ENCODE peak calls at places on chromosomes 2 and 18, in seven cellular contexts. One of them, this sample, is unnamed.

GRCh38 chr2:32711908-32712307 is 84.1 kb downstream of the TTC27 start:
- DNase-seq in GM12878: no peak
- DNase-seq in SK-N-SH: no peak
- DNase-seq in T47D: no peak
- DNase-seq in HepG2: no peak
- DNase-seq in K562: no peak
- DNase-seq in H1: no peak
- DNase-seq in this sample: no peak

GRCh38 chr2:80489718-80490117 is 185.2 kb upstream of the LRRTM1 start:
- DNase-seq in GM12878: no peak
- DNase-seq in SK-N-SH: no peak
- DNase-seq in T47D: no peak
- DNase-seq in HepG2: no peak
- DNase-seq in K562: no peak
- DNase-seq in H1: no peak
- DNase-seq in this sample: no peak

GRCh38 chr2:164706522-164706921 is 85.2 kb upstream of the GRB14 start:
- DNase-seq in GM12878: no peak
- DNase-seq in SK-N-SH: no peak
- DNase-seq in T47D: no peak
- DNase-seq in HepG2: no peak
- DNase-seq in K562: no peak
- DNase-seq in H1: no peak
- DNase-seq in this sample: no peak

GRCh38 chr2:212646698-212647097 is 108.1 kb upstream of the ERBB4 start:
- DNase-seq in GM12878: no peak
- DNase-seq in SK-N-SH: no peak
- DNase-seq in T47D: no peak
- DNase-seq in HepG2: no peak
- DNase-seq in K562: no peak
- DNase-seq in H1: no peak
- DNase-seq in this sample: no peak

GRCh38 chr2:3605013-3605961 is 10.4 kb downstream of the COLEC11 start:
- DNase-seq in GM12878: no peak
- DNase-seq in SK-N-SH: peak; percentile 97
- DNase-seq in T47D: peak; percentile 60
- DNase-seq in HepG2: peak; percentile 83
- DNase-seq in K562: peak; percentile 87
- DNase-seq in H1: no peak
- DNase-seq in this sample: peak; percentile 82

GRCh38 chr2:67798536-67799160 is 264.2 kb downstream of the C1D start:
- DNase-seq in GM12878: no peak
- DNase-seq in SK-N-SH: no peak
- DNase-seq in T47D: no peak
- DNase-seq in HepG2: no peak
- DNase-seq in K562: no peak
- DNase-seq in H1: no peak
- DNase-seq in this sample: no peak

GRCh38 chr18:52953435-52953834 is 613.4 kb downstream of the DCC start:
- DNase-seq in GM12878: no peak
- DNase-seq in SK-N-SH: no peak
- DNase-seq in T47D: no peak
- DNase-seq in HepG2: peak; percentile 4
- DNase-seq in K562: no peak
- DNase-seq in H1: no peak
- DNase-seq in this sample: no peak

GRCh38 chr18:11121426-11121825 is 27.9 kb downstream of the PIEZO2 start:
- DNase-seq in GM12878: no peak
- DNase-seq in SK-N-SH: no peak
- DNase-seq in T47D: no peak
- DNase-seq in HepG2: peak; percentile 87
- DNase-seq in K562: no peak
- DNase-seq in H1: no peak
- DNase-seq in this sample: no peak

GRCh38 chr2:127525692-127526141 is 572 bp downstream of the IWS1 start:
- DNase-seq in GM12878: no peak
- DNase-seq in SK-N-SH: peak; percentile 47
- DNase-seq in T47D: peak; percentile 9
- DNase-seq in HepG2: peak; percentile 32
- DNase-seq in K562: peak; percentile 43
- DNase-seq in H1: no peak
- DNase-seq in this sample: no peak

GRCh38 chr2:68566362-68566761 is 77.0 kb upstream of the PROKR1 start:
- DNase-seq in GM12878: no peak
- DNase-seq in SK-N-SH: no peak
- DNase-seq in T47D: no peak
- DNase-seq in HepG2: no peak
- DNase-seq in K562: no peak
- DNase-seq in H1: no peak
- DNase-seq in this sample: no peak

GRCh38 chr2:226802573-226802972 is 3.0 kb upstream of the IRS1 start:
- DNase-seq in GM12878: no peak
- DNase-seq in SK-N-SH: peak; percentile 48
- DNase-seq in T47D: peak; percentile 20
- DNase-seq in HepG2: peak; percentile 86
- DNase-seq in K562: peak; percentile 71
- DNase-seq in H1: no peak
- DNase-seq in this sample: peak; percentile 81

GRCh38 chr18:3044931-3045698 is 32.2 kb upstream of the LPIN2 start:
- DNase-seq in GM12878: no peak
- DNase-seq in SK-N-SH: no peak
- DNase-seq in T47D: no peak
- DNase-seq in HepG2: peak; percentile 58
- DNase-seq in K562: no peak
- DNase-seq in H1: no peak
- DNase-seq in this sample: no peak

GRCh38 chr18:70234667-70235459 is 29.4 kb upstream of the RTTN start:
- DNase-seq in GM12878: no peak
- DNase-seq in SK-N-SH: no peak
- DNase-seq in T47D: no peak
- DNase-seq in HepG2: no peak
- DNase-seq in K562: peak; percentile 26
- DNase-seq in H1: no peak
- DNase-seq in this sample: no peak

GRCh38 chr18:75317723-75318122 is 107.1 kb downstream of the TSHZ1 start:
- DNase-seq in GM12878: peak; percentile 1
- DNase-seq in SK-N-SH: no peak
- DNase-seq in T47D: no peak
- DNase-seq in HepG2: no peak
- DNase-seq in K562: no peak
- DNase-seq in H1: no peak
- DNase-seq in this sample: no peak

GRCh38 chr2:189506514-189506976 is 65.3 kb downstream of the WDR75 start:
- DNase-seq in GM12878: no peak
- DNase-seq in SK-N-SH: no peak
- DNase-seq in T47D: no peak
- DNase-seq in HepG2: peak; percentile 87
- DNase-seq in K562: peak; percentile 87
- DNase-seq in H1: no peak
- DNase-seq in this sample: peak; percentile 50

GRCh38 chr2:40032650-40033319 is 253.7 kb upstream of the THUMPD2 start:
- DNase-seq in GM12878: no peak
- DNase-seq in SK-N-SH: no peak
- DNase-seq in T47D: no peak
- DNase-seq in HepG2: no peak
- DNase-seq in K562: no peak
- DNase-seq in H1: no peak
- DNase-seq in this sample: no peak

GRCh38 chr2:529425-529824 is 147.8 kb downstream of the TMEM18 start:
- DNase-seq in GM12878: no peak
- DNase-seq in SK-N-SH: peak; percentile 85
- DNase-seq in T47D: peak; percentile 30
- DNase-seq in HepG2: peak; percentile 48
- DNase-seq in K562: peak; percentile 30
- DNase-seq in H1: no peak
- DNase-seq in this sample: peak; percentile 74

GRCh38 chr2:104378853-104379374 is 475.0 kb upstream of the POU3F3 start:
- DNase-seq in GM12878: no peak
- DNase-seq in SK-N-SH: peak; percentile 77
- DNase-seq in T47D: peak; percentile 26
- DNase-seq in HepG2: peak; percentile 4
- DNase-seq in K562: peak; percentile 5
- DNase-seq in H1: peak; percentile 3
- DNase-seq in this sample: no peak

GRCh38 chr2:227376911-227377396 is 2.2 kb downstream of the TM4SF20 start:
- DNase-seq in GM12878: no peak
- DNase-seq in SK-N-SH: no peak
- DNase-seq in T47D: no peak
- DNase-seq in HepG2: no peak
- DNase-seq in K562: peak; percentile 12
- DNase-seq in H1: no peak
- DNase-seq in this sample: no peak

GRCh38 chr2:219500135-219500534 is 1.4 kb downstream of the GMPPA start:
- DNase-seq in GM12878: no peak
- DNase-seq in SK-N-SH: no peak
- DNase-seq in T47D: no peak
- DNase-seq in HepG2: peak; percentile 43
- DNase-seq in K562: no peak
- DNase-seq in H1: no peak
- DNase-seq in this sample: no peak

GRCh38 chr2:215347878-215348277 is 36.0 kb downstream of the ATIC start:
- DNase-seq in GM12878: no peak
- DNase-seq in SK-N-SH: no peak
- DNase-seq in T47D: no peak
- DNase-seq in HepG2: no peak
- DNase-seq in K562: no peak
- DNase-seq in H1: no peak
- DNase-seq in this sample: no peak

GRCh38 chr2:69995511-69995910 is 34.1 kb upstream of the ASPRV1 start:
- DNase-seq in GM12878: no peak
- DNase-seq in SK-N-SH: no peak
- DNase-seq in T47D: no peak
- DNase-seq in HepG2: no peak
- DNase-seq in K562: no peak
- DNase-seq in H1: no peak
- DNase-seq in this sample: no peak

GRCh38 chr2:55048514-55048924 is 1.7 kb downstream of the RTN4 start:
- DNase-seq in GM12878: no peak
- DNase-seq in SK-N-SH: peak; percentile 21
- DNase-seq in T47D: no peak
- DNase-seq in HepG2: peak; percentile 58
- DNase-seq in K562: peak; percentile 80
- DNase-seq in H1: no peak
- DNase-seq in this sample: peak; percentile 27

GRCh38 chr2:238339395-238339780 is 19.1 kb downstream of the TRAF3IP1 start:
- DNase-seq in GM12878: no peak
- DNase-seq in SK-N-SH: no peak
- DNase-seq in T47D: no peak
- DNase-seq in HepG2: no peak
- DNase-seq in K562: no peak
- DNase-seq in H1: no peak
- DNase-seq in this sample: no peak

GRCh38 chr2:238341536-238341935 is 21.2 kb downstream of the TRAF3IP1 start:
- DNase-seq in GM12878: no peak
- DNase-seq in SK-N-SH: no peak
- DNase-seq in T47D: no peak
- DNase-seq in HepG2: no peak
- DNase-seq in K562: no peak
- DNase-seq in H1: no peak
- DNase-seq in this sample: no peak

GRCh38 chr2:238339814-238340213 is 19.5 kb downstream of the TRAF3IP1 start:
- DNase-seq in GM12878: no peak
- DNase-seq in SK-N-SH: peak; percentile 48
- DNase-seq in T47D: peak; percentile 22
- DNase-seq in HepG2: peak; percentile 28
- DNase-seq in K562: no peak
- DNase-seq in H1: no peak
- DNase-seq in this sample: no peak

GRCh38 chr2:238337846-238338245 is 17.5 kb downstream of the TRAF3IP1 start:
- DNase-seq in GM12878: no peak
- DNase-seq in SK-N-SH: no peak
- DNase-seq in T47D: no peak
- DNase-seq in HepG2: no peak
- DNase-seq in K562: no peak
- DNase-seq in H1: no peak
- DNase-seq in this sample: no peak

GRCh38 chr2:238338710-238339394 is 18.5 kb downstream of the TRAF3IP1 start:
- DNase-seq in GM12878: no peak
- DNase-seq in SK-N-SH: no peak
- DNase-seq in T47D: no peak
- DNase-seq in HepG2: no peak
- DNase-seq in K562: no peak
- DNase-seq in H1: no peak
- DNase-seq in this sample: no peak
- TF ChIP-seq JUND in GM12878: no peak
- TF ChIP-seq JUND in SK-N-SH: no peak
- TF ChIP-seq JUND in T47D: no peak
- TF ChIP-seq JUND in HepG2: no peak
- TF ChIP-seq JUND in K562: no peak
- TF ChIP-seq JUND in H1: no peak
- TF ChIP-seq JUND in this sample: no peak

DNA sequence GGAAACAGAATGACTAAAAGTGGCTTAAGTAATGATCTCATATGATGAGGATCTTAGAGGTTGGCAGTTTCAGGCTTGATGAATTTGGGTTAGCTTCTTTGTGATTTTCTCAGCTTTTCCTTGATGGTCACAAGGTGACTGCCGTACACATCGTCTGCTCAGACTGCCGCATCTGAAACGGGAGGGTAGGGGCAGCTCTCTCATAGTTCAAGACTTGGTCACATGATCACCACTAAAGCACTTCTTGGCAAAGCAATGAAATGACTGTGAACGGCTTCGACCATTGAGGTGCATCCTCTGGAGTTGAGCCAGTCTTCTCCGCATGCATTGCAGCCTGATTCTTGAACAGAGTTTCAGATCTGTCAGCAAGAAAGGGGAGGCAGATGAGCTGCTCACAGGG is 43.8 kb downstream of the LPIN1 start:
- DNase-seq in GM12878: no peak
- DNase-seq in SK-N-SH: no peak
- DNase-seq in T47D: no peak
- DNase-seq in HepG2: no peak
- DNase-seq in K562: no peak
- DNase-seq in H1: no peak
- DNase-seq in this sample: no peak
- TF ChIP-seq JUND in GM12878: no peak
- TF ChIP-seq JUND in SK-N-SH: no peak
- TF ChIP-seq JUND in T47D: no peak
- TF ChIP-seq JUND in HepG2: no peak
- TF ChIP-seq JUND in K562: no peak
- TF ChIP-seq JUND in H1: no peak
- TF ChIP-seq JUND in this sample: no peak

DNA sequence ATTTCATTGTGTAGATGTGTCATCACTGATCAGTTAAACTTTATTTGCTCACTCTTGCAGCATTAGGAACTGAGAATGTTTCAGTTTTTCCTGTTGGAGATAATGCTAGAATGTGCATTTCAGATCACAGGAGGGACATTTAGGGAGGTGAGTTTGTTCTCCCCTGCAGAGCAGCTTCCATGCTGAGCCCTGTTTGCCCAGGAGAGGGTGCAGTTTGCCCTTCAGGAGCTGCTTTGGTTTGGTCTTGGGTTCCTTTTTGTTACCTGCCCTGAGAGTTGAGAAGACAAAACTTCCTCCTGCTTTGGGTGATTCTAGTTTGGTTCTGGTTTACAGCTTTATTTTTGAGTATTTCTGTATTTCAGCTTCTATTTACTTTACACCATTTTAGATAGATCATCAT is 49.9 kb downstream of the DGKD start:
- DNase-seq in GM12878: no peak
- DNase-seq in SK-N-SH: no peak
- DNase-seq in T47D: peak; percentile 18
- DNase-seq in HepG2: peak; percentile 48
- DNase-seq in K562: peak; percentile 51
- DNase-seq in H1: no peak
- DNase-seq in this sample: peak; percentile 32
- TF ChIP-seq JUND in GM12878: no peak
- TF ChIP-seq JUND in SK-N-SH: no peak
- TF ChIP-seq JUND in T47D: no peak
- TF ChIP-seq JUND in HepG2: no peak
- TF ChIP-seq JUND in K562: no peak
- TF ChIP-seq JUND in H1: no peak
- TF ChIP-seq JUND in this sample: no peak

GRCh38 chr2:23241106-23241505 is 143.9 kb upstream of the KLHL29 start:
- DNase-seq in GM12878: no peak
- DNase-seq in SK-N-SH: no peak
- DNase-seq in T47D: no peak
- DNase-seq in HepG2: no peak
- DNase-seq in K562: no peak
- DNase-seq in H1: no peak
- DNase-seq in this sample: no peak
- TF ChIP-seq JUND in GM12878: no peak
- TF ChIP-seq JUND in SK-N-SH: no peak
- TF ChIP-seq JUND in T47D: no peak
- TF ChIP-seq JUND in HepG2: no peak
- TF ChIP-seq JUND in K562: no peak
- TF ChIP-seq JUND in H1: no peak
- TF ChIP-seq JUND in this sample: no peak